ENCODE peak calls at places on chromosomes 16 and 17, in eight cellular contexts. M, K, H, D, Z, R, A and X are unnamed samples.

GRCh38 chr16:4924593-4925378 is 12.2 kb downstream of the PPL start:
- DNase-seq in M (no peak), K (no peak), H (no peak), D (no peak), Z (peak; percentile 76), R (peak; percentile 63), A (peak; percentile 74), X (no peak)

GRCh38 chr17:39867891-39868553 is at the start of gene ZPBP2:
- DNase-seq in M (no peak), K (no peak), H (no peak), D (peak; percentile 50), Z (peak; percentile 50), R (no peak), A (no peak), X (no peak)

GRCh38 chr17:6239237-6239798 is 169.1 kb downstream of the WSCD1 start:
- DNase-seq in M (no peak), K (no peak), H (no peak), D (no peak), Z (no peak), R (no peak), A (no peak), X (no peak)

GRCh38 chr17:8997994-8998628 is 23.2 kb upstream of the NTN1 start:
- DNase-seq in M (no peak), K (peak; percentile 75), H (no peak), D (peak; percentile 78), Z (peak; percentile 75), R (peak; percentile 66), A (peak; percentile 70), X (peak; percentile 75)

GRCh38 chr17:1908699-1909309 is 79.0 kb downstream of the RPA1 start:
- DNase-seq in M (peak; percentile 69), K (peak; percentile 81), H (peak; percentile 51), D (peak; percentile 81), Z (no peak), R (peak; percentile 32), A (peak; percentile 65), X (peak; percentile 50)

GRCh38 chr16:72317378-72317777 is 145.4 kb upstream of the PMFBP1 start:
- DNase-seq in M (no peak), K (no peak), H (no peak), D (no peak), Z (no peak), R (no peak), A (no peak), X (no peak)

GRCh38 chr16:63625141-63625540 is 1496.7 kb downstream of the CDH11 start:
- DNase-seq in M (no peak), K (no peak), H (no peak), D (no peak), Z (no peak), R (no peak), A (no peak), X (no peak)

GRCh38 chr16:50559342-50559741 is 11.1 kb downstream of the NKD1 start:
- DNase-seq in M (no peak), K (no peak), H (no peak), D (no peak), Z (no peak), R (no peak), A (no peak), X (no peak)

GRCh38 chr17:17839792-17840707 is 3.3 kb upstream of the SREBF1 start:
- DNase-seq in M (peak; percentile 93), K (peak; percentile 90), H (peak; percentile 83), D (peak; percentile 86), Z (peak; percentile 97), R (peak; percentile 96), A (peak; percentile 96), X (peak; percentile 88)

GRCh38 chr17:17836818-17837379 is at the start of gene SREBF1:
- DNase-seq in M (peak; percentile 80), K (peak; percentile 80), H (no peak), D (peak; percentile 68), Z (peak; percentile 81), R (peak; percentile 84), A (peak; percentile 61), X (peak; percentile 92)

GRCh38 chr17:17836250-17836817 is 452 bp downstream of the SREBF1 start:
- DNase-seq in M (peak; percentile 99), K (peak; percentile 98), H (peak; percentile 97), D (peak; percentile 98), Z (peak; percentile 99), R (peak; percentile 99), A (peak; percentile 99), X (peak; percentile 99)

GRCh38 chr17:17837380-17837821 is 615 bp upstream of the SREBF1 start:
- DNase-seq in M (peak; percentile 37), K (peak; percentile 93), H (no peak), D (peak; percentile 75), Z (no peak), R (peak; percentile 34), A (no peak), X (peak; percentile 86)

GRCh38 chr17:17837966-17838962 is 1.5 kb upstream of the SREBF1 start:
- DNase-seq in M (peak; percentile 64), K (peak; percentile 85), H (peak; percentile 77), D (peak; percentile 78), Z (peak; percentile 68), R (peak; percentile 78), A (no peak), X (peak; percentile 82)
- TF ChIP-seq POLR2A in M (no peak), K (no peak), H (no peak), D (no peak), Z (no peak), R (peak; percentile 18), A (no peak), X (peak; percentile 80)

GRCh38 chr17:27282054-27282501 is 11.8 kb upstream of the WSB1 start:
- DNase-seq in M (no peak), K (no peak), H (no peak), D (no peak), Z (no peak), R (no peak), A (no peak), X (no peak)

GRCh38 chr17:27281438-27281837 is 12.5 kb upstream of the WSB1 start:
- DNase-seq in M (no peak), K (no peak), H (no peak), D (no peak), Z (no peak), R (no peak), A (no peak), X (no peak)

GRCh38 chr17:27285501-27285900 is 8.4 kb upstream of the WSB1 start:
- DNase-seq in M (no peak), K (no peak), H (no peak), D (no peak), Z (no peak), R (no peak), A (no peak), X (no peak)

GRCh38 chr17:27284811-27285415 is 9.0 kb upstream of the WSB1 start:
- DNase-seq in M (no peak), K (no peak), H (no peak), D (no peak), Z (no peak), R (no peak), A (no peak), X (no peak)

DNA sequence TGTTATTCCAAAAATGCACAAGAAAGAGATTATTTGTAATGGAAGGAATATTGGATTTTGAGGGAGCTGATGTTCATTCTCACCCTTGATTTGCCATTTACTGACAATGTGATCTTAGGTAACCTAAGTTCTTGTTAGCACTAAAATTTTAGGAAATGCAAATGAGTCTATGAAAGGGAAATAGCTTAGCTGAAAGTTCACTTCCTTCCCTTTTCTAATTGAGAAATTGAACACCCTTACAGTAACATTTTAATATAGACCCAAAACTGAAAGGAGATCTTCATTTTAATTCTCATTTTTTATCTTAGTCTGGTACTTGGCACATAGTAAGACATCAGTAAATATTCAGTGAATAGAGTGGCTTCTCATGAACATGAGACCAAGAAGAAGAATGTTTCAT is 10.9 kb upstream of the WSB1 start:
- DNase-seq in M (no peak), K (no peak), H (no peak), D (no peak), Z (no peak), R (no peak), A (no peak), X (no peak)
- TF ChIP-seq POLR2A in M (no peak), K (no peak), H (no peak), D (no peak), Z (no peak), R (no peak), A (no peak), X (no peak)

GRCh38 chr17:51389875-51390274 is 129.5 kb downstream of the UTP18 start:
- DNase-seq in M (no peak), K (no peak), H (no peak), D (no peak), Z (no peak), R (no peak), A (no peak), X (no peak)

GRCh38 chr17:51397361-51398127 is 137.2 kb downstream of the UTP18 start:
- DNase-seq in M (no peak), K (peak; percentile 91), H (no peak), D (no peak), Z (no peak), R (no peak), A (no peak), X (no peak)

GRCh38 chr17:51395621-51396020 is 135.3 kb downstream of the UTP18 start:
- DNase-seq in M (no peak), K (no peak), H (no peak), D (no peak), Z (no peak), R (no peak), A (no peak), X (no peak)

DNA sequence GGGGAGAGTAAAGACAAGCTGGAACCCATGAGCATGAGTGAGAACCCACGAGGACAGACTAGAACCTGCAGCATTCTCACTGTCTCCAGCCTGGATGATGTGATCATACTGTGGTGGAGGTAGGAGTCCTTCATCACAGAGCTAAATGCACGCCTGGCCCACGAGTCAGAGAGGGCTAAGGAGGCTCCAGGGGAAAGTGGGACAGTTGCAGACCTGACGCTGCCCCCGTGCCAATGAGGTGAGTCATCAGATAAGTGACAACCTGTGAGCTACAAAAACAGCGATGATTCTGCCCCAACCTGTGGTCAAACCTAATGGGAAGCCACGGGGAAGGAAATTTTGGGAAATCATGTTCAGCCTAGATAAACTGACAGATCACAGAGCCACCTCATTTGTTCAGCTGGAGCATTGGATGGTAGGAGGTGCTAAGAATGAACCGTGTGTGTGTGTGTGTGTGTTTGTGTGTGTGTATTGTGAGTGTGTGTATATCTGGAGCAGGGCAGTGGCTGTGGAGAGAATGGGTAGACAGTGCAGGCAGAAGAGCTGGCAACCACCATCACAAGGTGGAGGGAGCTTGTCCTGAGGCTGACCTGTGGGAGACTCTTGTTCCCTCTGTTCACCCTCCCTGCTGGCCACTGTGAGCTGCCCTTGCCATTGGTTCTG is 131.8 kb downstream of the UTP18 start:
- DNase-seq in M (no peak), K (peak; percentile 28), H (no peak), D (no peak), Z (no peak), R (no peak), A (no peak), X (no peak)
- TF ChIP-seq POLR2A in M (no peak), K (no peak), H (no peak), D (no peak), Z (no peak), R (no peak), A (no peak), X (no peak)

DNA sequence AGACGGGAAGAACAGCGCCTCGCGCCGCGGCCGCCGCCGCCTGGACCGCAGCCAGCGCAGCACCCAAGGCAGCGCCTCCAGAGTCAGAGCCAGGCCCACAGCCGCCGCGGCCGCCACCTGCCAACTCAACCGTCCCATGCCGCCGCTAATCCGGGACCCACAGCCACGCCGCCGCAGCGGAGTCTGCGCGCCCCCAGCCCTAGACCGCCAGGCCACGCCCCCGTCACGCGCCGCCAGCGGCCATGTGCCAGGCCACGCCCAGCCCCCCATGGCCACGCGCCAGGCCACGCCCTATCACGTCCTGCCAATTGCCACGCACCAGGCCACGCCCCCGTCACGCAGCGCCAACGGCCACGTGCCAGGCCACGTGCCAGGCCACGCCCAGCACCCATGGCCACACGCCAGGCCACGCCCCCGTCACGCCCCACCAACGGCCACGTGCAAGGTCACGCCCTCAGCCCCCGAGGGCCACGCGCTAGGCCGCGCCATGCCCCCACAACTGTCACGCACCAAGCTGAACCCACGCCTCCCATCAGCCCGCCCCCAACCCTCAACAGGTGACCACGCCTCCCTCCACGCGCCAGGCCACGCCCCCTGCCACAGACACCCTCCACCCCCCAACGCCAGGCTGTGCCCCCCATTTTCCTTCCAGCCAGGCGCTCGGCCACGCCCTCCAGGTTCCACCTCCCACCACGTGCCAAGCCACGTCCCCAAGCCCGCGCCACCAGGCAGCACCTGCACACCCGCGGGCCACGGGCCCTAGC is at the start of gene PLD6:
- DNase-seq in M (peak; percentile 91), K (peak; percentile 93), H (peak; percentile 79), D (peak; percentile 92), Z (peak; percentile 94), R (peak; percentile 82), A (peak; percentile 86), X (peak; percentile 96)
- TF ChIP-seq POLR2A in M (peak; percentile 14), K (peak; percentile 46), H (no peak), D (no peak), Z (no peak), R (peak; percentile 26), A (no peak), X (peak; percentile 49)